ENCODE peak calls at places on chromosomes 13 and 19, in seven cellular contexts. One of them, this sample, is unnamed.

GRCh38 chr13:90640976-90641375 is 706.5 kb upstream of the MIR17HG start:
- DNase-seq in NCI-H1694: no peak
- DNase-seq in nephron progenitor cell: no peak
- DNase-seq in stimulated activated CD8-positive, alpha-beta memory T cell treated with anti-CD3 and anti-CD28 coated beads, Interleukin-12 subunit alpha, Interleukin-12 subunit beta, amount 100 ng/mL, for 4 hours: no peak
- DNase-seq in neuronal stem cell: no peak
- DNase-seq in stimulated activated CD4-positive, alpha-beta T cell treated with anti-CD3 and anti-CD28 coated beads, Interleukin-4, amount 100 ng/mL, for 48 hours: no peak
- DNase-seq in NCI-H2081: no peak
- DNase-seq in this sample: no peak

GRCh38 chr19:7494416-7495098 is 5.7 kb upstream of the PEX11G start:
- DNase-seq in stimulated activated CD4-positive, alpha-beta T cell treated with anti-CD3 and anti-CD28 coated beads, Interleukin-4, amount 100 ng/mL, for 48 hours: no peak
- DNase-seq in nephron progenitor cell: peak
- DNase-seq in stimulated activated CD8-positive, alpha-beta memory T cell treated with anti-CD3 and anti-CD28 coated beads, Interleukin-12 subunit alpha, Interleukin-12 subunit beta, amount 100 ng/mL, for 4 hours: no peak
- DNase-seq in neuronal stem cell: no peak
- DNase-seq in NCI-H1694: no peak
- DNase-seq in NCI-H2081: no peak
- DNase-seq in this sample: no peak

GRCh38 chr13:37109080-37109678 is 3.7 kb upstream of the CSNK1A1L start:
- DNase-seq in stimulated activated CD8-positive, alpha-beta memory T cell treated with anti-CD3 and anti-CD28 coated beads, Interleukin-12 subunit alpha, Interleukin-12 subunit beta, amount 100 ng/mL, for 4 hours: no peak
- DNase-seq in stimulated activated CD4-positive, alpha-beta T cell treated with anti-CD3 and anti-CD28 coated beads, Interleukin-4, amount 100 ng/mL, for 48 hours: no peak
- DNase-seq in NCI-H1694: peak
- DNase-seq in neuronal stem cell: peak
- DNase-seq in nephron progenitor cell: no peak
- DNase-seq in NCI-H2081: peak
- DNase-seq in this sample: no peak

GRCh38 chr13:20489185-20489820 is 36.4 kb downstream of the CRYL1 start:
- DNase-seq in stimulated activated CD8-positive, alpha-beta memory T cell treated with anti-CD3 and anti-CD28 coated beads, Interleukin-12 subunit alpha, Interleukin-12 subunit beta, amount 100 ng/mL, for 4 hours: no peak
- DNase-seq in NCI-H2081: no peak
- DNase-seq in stimulated activated CD4-positive, alpha-beta T cell treated with anti-CD3 and anti-CD28 coated beads, Interleukin-4, amount 100 ng/mL, for 48 hours: no peak
- DNase-seq in NCI-H1694: peak
- DNase-seq in nephron progenitor cell: no peak
- DNase-seq in neuronal stem cell: peak
- DNase-seq in this sample: peak

GRCh38 chr19:29285878-29286277 is 72.9 kb upstream of the UQCRFS1 start:
- DNase-seq in neuronal stem cell: peak
- DNase-seq in NCI-H2081: no peak
- DNase-seq in stimulated activated CD4-positive, alpha-beta T cell treated with anti-CD3 and anti-CD28 coated beads, Interleukin-4, amount 100 ng/mL, for 48 hours: no peak
- DNase-seq in NCI-H1694: peak
- DNase-seq in stimulated activated CD8-positive, alpha-beta memory T cell treated with anti-CD3 and anti-CD28 coated beads, Interleukin-12 subunit alpha, Interleukin-12 subunit beta, amount 100 ng/mL, for 4 hours: no peak
- DNase-seq in nephron progenitor cell: peak
- DNase-seq in this sample: no peak

GRCh38 chr19:36771275-36772231 is 1.1 kb downstream of the ZNF850 start:
- DNase-seq in nephron progenitor cell: peak
- DNase-seq in neuronal stem cell: peak
- DNase-seq in NCI-H2081: peak
- DNase-seq in stimulated activated CD8-positive, alpha-beta memory T cell treated with anti-CD3 and anti-CD28 coated beads, Interleukin-12 subunit alpha, Interleukin-12 subunit beta, amount 100 ng/mL, for 4 hours: no peak
- DNase-seq in NCI-H1694: no peak
- DNase-seq in stimulated activated CD4-positive, alpha-beta T cell treated with anti-CD3 and anti-CD28 coated beads, Interleukin-4, amount 100 ng/mL, for 48 hours: peak
- DNase-seq in this sample: no peak

GRCh38 chr13:20570540-20570939 is 3.6 kb downstream of the IFT88 start:
- DNase-seq in stimulated activated CD8-positive, alpha-beta memory T cell treated with anti-CD3 and anti-CD28 coated beads, Interleukin-12 subunit alpha, Interleukin-12 subunit beta, amount 100 ng/mL, for 4 hours: no peak
- DNase-seq in NCI-H2081: no peak
- DNase-seq in nephron progenitor cell: no peak
- DNase-seq in stimulated activated CD4-positive, alpha-beta T cell treated with anti-CD3 and anti-CD28 coated beads, Interleukin-4, amount 100 ng/mL, for 48 hours: no peak
- DNase-seq in neuronal stem cell: no peak
- DNase-seq in NCI-H1694: no peak
- DNase-seq in this sample: no peak

GRCh38 chr19:50820086-50820485 is 3.5 kb downstream of the KLK1 start:
- DNase-seq in stimulated activated CD8-positive, alpha-beta memory T cell treated with anti-CD3 and anti-CD28 coated beads, Interleukin-12 subunit alpha, Interleukin-12 subunit beta, amount 100 ng/mL, for 4 hours: no peak
- DNase-seq in NCI-H2081: no peak
- DNase-seq in NCI-H1694: no peak
- DNase-seq in nephron progenitor cell: no peak
- DNase-seq in stimulated activated CD4-positive, alpha-beta T cell treated with anti-CD3 and anti-CD28 coated beads, Interleukin-4, amount 100 ng/mL, for 48 hours: no peak
- DNase-seq in neuronal stem cell: no peak
- DNase-seq in this sample: no peak

This sample was measured in LoVo.